ENCODE peak calls at places on chromosomes 5 and 9, in ten cellular contexts. Q is psoas muscle, X is spleen, T is DND-41, Y is tibial artery, C is right atrium auricular region, G is cardiac muscle cell, O is body of pancreas, P is coronary artery, V is left lung. H is an unnamed sample.

GRCh38 chr9:34591091-34591910 is 1.8 kb upstream of the CNTFR start:
- DNase-seq in Q (peak; percentile 91), X (peak; percentile 95), T (peak; percentile 36), Y (peak; percentile 81), C (peak; percentile 88), G (peak; percentile 89), O (peak; percentile 82), P (peak; percentile 85), V (peak; percentile 85), H (no peak)

GRCh38 chr9:73172811-73173210 is 21.1 kb downstream of the ANXA1 start:
- DNase-seq in Q (no peak), X (no peak), T (no peak), Y (no peak), C (no peak), G (no peak), O (no peak), P (no peak), V (no peak), H (no peak)

GRCh38 chr9:36318212-36318802 is 60.1 kb upstream of the GNE start:
- DNase-seq in Q (no peak), X (no peak), T (no peak), Y (no peak), C (no peak), G (no peak), O (no peak), P (no peak), V (no peak), H (no peak)

GRCh38 chr5:560792-561166 is 36.5 kb upstream of the SLC9A3 start:
- DNase-seq in Q (no peak), X (no peak), T (no peak), Y (peak; percentile 12), C (no peak), G (no peak), O (no peak), P (no peak), V (no peak), H (no peak)

GRCh38 chr5:106019271-106019670 is 1651.5 kb downstream of the EFNA5 start:
- DNase-seq in Q (no peak), X (no peak), T (no peak), Y (no peak), C (no peak), G (no peak), O (no peak), P (no peak), V (no peak), H (no peak)

GRCh38 chr5:51518607-51519006 is 135.4 kb downstream of the ISL1 start:
- DNase-seq in Q (no peak), X (no peak), T (no peak), Y (no peak), C (no peak), G (peak; percentile 23), O (no peak), P (no peak), V (no peak), H (no peak)

GRCh38 chr5:165502893-165503696 is 1997.7 kb downstream of the MAT2B start:
- DNase-seq in Q (no peak), X (no peak), T (no peak), Y (no peak), C (no peak), G (no peak), O (no peak), P (no peak), V (no peak), H (no peak)

GRCh38 chr5:78533356-78533755 is 115.2 kb downstream of the LHFPL2 start:
- DNase-seq in Q (no peak), X (no peak), T (no peak), Y (no peak), C (no peak), G (no peak), O (no peak), P (no peak), V (no peak), H (no peak)

GRCh38 chr9:83981126-83981871 is 694 bp downstream of the RMI1 start:
- DNase-seq in Q (peak; percentile 16), X (no peak), T (peak; percentile 34), Y (peak; percentile 37), C (no peak), G (peak; percentile 28), O (peak; percentile 68), P (no peak), V (no peak), H (peak; percentile 32)

GRCh38 chr5:143521891-143522290 is 118.4 kb upstream of the NR3C1 start:
- DNase-seq in Q (no peak), X (no peak), T (no peak), Y (no peak), C (no peak), G (no peak), O (no peak), P (no peak), V (no peak), H (no peak)

GRCh38 chr5:168879929-168880328 is 300.8 kb upstream of the PANK3 start:
- DNase-seq in Q (no peak), X (no peak), T (peak; percentile 19), Y (no peak), C (no peak), G (no peak), O (peak; percentile 22), P (no peak), V (no peak), H (no peak)

GRCh38 chr9:98108540-98109031 is 10.4 kb downstream of the TRIM14 start:
- DNase-seq in Q (no peak), X (no peak), T (peak; percentile 79), Y (no peak), C (no peak), G (no peak), O (no peak), P (no peak), V (no peak), H (no peak)

GRCh38 chr9:129350143-129350935 is 172.3 kb upstream of the IER5L start:
- DNase-seq in Q (no peak), X (no peak), T (no peak), Y (no peak), C (no peak), G (no peak), O (no peak), P (no peak), V (no peak), H (no peak)

GRCh38 chr9:129351642-129352151 is 173.6 kb upstream of the IER5L start:
- DNase-seq in Q (no peak), X (no peak), T (no peak), Y (no peak), C (no peak), G (no peak), O (no peak), P (no peak), V (peak; percentile 49), H (no peak)

GRCh38 chr9:129349571-129349947 is 171.5 kb upstream of the IER5L start:
- DNase-seq in Q (no peak), X (no peak), T (no peak), Y (no peak), C (no peak), G (no peak), O (no peak), P (no peak), V (no peak), H (no peak)

GRCh38 chr9:129352157-129352870 is 174.3 kb upstream of the IER5L start:
- DNase-seq in Q (peak; percentile 55), X (no peak), T (no peak), Y (no peak), C (no peak), G (peak; percentile 57), O (no peak), P (no peak), V (peak; percentile 52), H (no peak)

GRCh38 chr9:129351058-129351641 is 173.1 kb upstream of the IER5L start:
- DNase-seq in Q (no peak), X (no peak), T (no peak), Y (no peak), C (no peak), G (peak; percentile 49), O (no peak), P (no peak), V (no peak), H (no peak)
- H3K4me3 ChIP-seq in Q (peak overlapping the region; percentile 46), X (no peak overlapping the region), T (no peak overlapping the region), Y (peak overlapping the region; percentile 48), C (peak overlapping the region; percentile 52), G (no peak overlapping the region), O (no peak overlapping the region), P (peak overlapping the region; percentile 62), V (peak overlapping the region; percentile 31), H (no peak overlapping the region)

GRCh38 chr9:121610638-121610953 is 40.8 kb upstream of the DAB2IP start:
- DNase-seq in Q (no peak), X (no peak), T (no peak), Y (no peak), C (no peak), G (no peak), O (no peak), P (no peak), V (no peak), H (no peak)
- TF ChIP-seq CTCF in Q (no peak), X (no peak), T (no peak), Y (no peak), C (no peak), G (no peak), O (no peak), P (no peak), V (no peak), H (no peak)

DNA sequence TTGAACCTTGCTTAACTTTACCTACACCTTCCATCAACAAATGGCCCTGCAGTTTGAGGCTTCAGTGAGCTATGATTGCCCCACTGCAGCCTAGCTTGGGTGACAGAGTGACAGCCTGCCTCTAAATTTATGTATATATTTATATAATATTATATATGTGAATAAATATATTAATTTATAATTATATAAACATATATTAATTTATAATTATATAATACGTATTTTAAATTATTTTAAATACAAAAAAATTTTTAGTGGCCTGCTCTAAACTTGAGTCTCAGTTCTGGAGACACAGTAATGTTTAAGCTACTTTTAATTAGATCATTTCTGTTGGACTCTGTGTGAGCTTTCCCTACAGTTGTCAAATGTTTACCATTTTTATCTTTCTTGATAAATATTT is 9.3 kb upstream of the SHC3 start:
- DNase-seq in Q (no peak), X (no peak), T (no peak), Y (no peak), C (no peak), G (no peak), O (no peak), P (no peak), V (no peak), H (no peak)
- H3K4me3 ChIP-seq in Q (no peak overlapping the region), X (no peak overlapping the region), T (no peak overlapping the region), Y (no peak overlapping the region), C (no peak overlapping the region), G (no peak overlapping the region), O (no peak overlapping the region), P (no peak overlapping the region), V (no peak overlapping the region), H (no peak overlapping the region)

GRCh38 chr5:38925154-38925925 is 79.5 kb downstream of the OSMR start:
- DNase-seq in Q (no peak), X (no peak), T (no peak), Y (no peak), C (no peak), G (no peak), O (no peak), P (no peak), V (no peak), H (no peak)
- TF ChIP-seq CTCF in Q (no peak), X (no peak), T (no peak), Y (no peak), C (no peak), G (peak; percentile 2), O (no peak), P (no peak), V (no peak), H (no peak)

GRCh38 chr5:125372694-125373621 is 626.5 kb upstream of the ZNF608 start:
- DNase-seq in Q (no peak), X (no peak), T (no peak), Y (no peak), C (no peak), G (no peak), O (no peak), P (no peak), V (no peak), H (peak; percentile 81)
- H3K4me3 ChIP-seq in Q (no peak overlapping the region), X (no peak overlapping the region), T (no peak overlapping the region), Y (no peak overlapping the region), C (no peak overlapping the region), G (no peak overlapping the region), O (no peak overlapping the region), P (no peak overlapping the region), V (no peak overlapping the region), H (no peak overlapping the region)